ENCODE peak calls at places on chromosomes 16 and 17, in seven cellular contexts. Y is C1 segment of cervical spinal cord; E is Caki2; Q is stimulated activated CD4-positive, alpha-beta T cell treated with anti-CD3 and anti-CD28 coated beads, TNF-alpha, amount 100 ng/mL, for 4 hours; W is stimulated activated CD8-positive, alpha-beta memory T cell treated with anti-CD3 and anti-CD28 coated beads, Interleukin-7, amount 100 ng/mL, for 24 hours; P is mesendoderm; A is ovary. I is an unnamed sample.

GRCh38 chr17:50127661-50128361 is 2.1 kb downstream of the SAMD14 start:
- DNase-seq in Y (no peak), E (no peak), Q (no peak), W (no peak), P (peak), A (no peak), I (no peak)

GRCh38 chr16:75443301-75443700 is 10.0 kb upstream of the CFDP1 start:
- DNase-seq in Y (no peak), E (no peak), Q (no peak), W (no peak), P (no peak), A (no peak), I (no peak)

GRCh38 chr17:73706858-73707257 is 62.6 kb upstream of the SDK2 start:
- DNase-seq in Y (no peak), E (no peak), Q (no peak), W (no peak), P (no peak), A (no peak), I (no peak)

GRCh38 chr17:40190197-40191021 is 13.1 kb downstream of the RAPGEFL1 start:
- DNase-seq in Y (no peak), E (no peak), Q (no peak), W (no peak), P (peak), A (no peak), I (peak)

GRCh38 chr17:27494192-27495091 is 38.2 kb downstream of the KSR1 start:
- DNase-seq in Y (no peak), E (peak), Q (no peak), W (no peak), P (peak), A (no peak), I (no peak)

GRCh38 chr16:31696968-31697743 is 169.5 kb downstream of the AHSP start:
- DNase-seq in Y (no peak), E (peak), Q (no peak), W (no peak), P (peak), A (no peak), I (no peak)

GRCh38 chr17:8701221-8701620 is 43.4 kb downstream of the CCDC42 start:
- DNase-seq in Y (no peak), E (no peak), Q (no peak), W (no peak), P (no peak), A (no peak), I (no peak)

GRCh38 chr17:64399071-64399766 is 8.6 kb upstream of the PECAM1 start:
- DNase-seq in Y (no peak), E (no peak), Q (no peak), W (no peak), P (no peak), A (no peak), I (no peak)

GRCh38 chr16:1495281-1496262 is 2.4 kb downstream of the TELO2 start:
- DNase-seq in Y (no peak), E (no peak), Q (no peak), W (no peak), P (no peak), A (no peak), I (no peak)

GRCh38 chr16:56302506-56302905 is 111.2 kb downstream of the GNAO1 start:
- DNase-seq in Y (no peak), E (no peak), Q (no peak), W (no peak), P (no peak), A (no peak), I (no peak)

GRCh38 chr16:19701091-19701490 is 16.9 kb downstream of the KNOP1 start:
- DNase-seq in Y (no peak), E (no peak), Q (no peak), W (no peak), P (no peak), A (no peak), I (no peak)

GRCh38 chr16:31460582-31461002 is 1.3 kb downstream of the ARMC5 start:
- DNase-seq in Y (no peak), E (peak), Q (no peak), W (no peak), P (peak), A (no peak), I (no peak)

GRCh38 chr17:16930571-16931317 is 41.2 kb downstream of the TNFRSF13B start:
- DNase-seq in Y (no peak), E (no peak), Q (no peak), W (no peak), P (no peak), A (no peak), I (no peak)

GRCh38 chr17:36525888-36526287 is 8.8 kb downstream of the MYO19 start:
- DNase-seq in Y (no peak), E (no peak), Q (no peak), W (no peak), P (no peak), A (no peak), I (no peak)

GRCh38 chr16:11400076-11400475 is 54.8 kb downstream of the RMI2 start:
- DNase-seq in Y (no peak), E (no peak), Q (no peak), W (no peak), P (no peak), A (no peak), I (no peak)

GRCh38 chr17:17792551-17793377 is 44.0 kb downstream of the SREBF1 start:
- DNase-seq in Y (no peak), E (peak), Q (no peak), W (no peak), P (peak), A (peak), I (no peak)

GRCh38 chr16:28923652-28924398 is 1.2 kb downstream of the RABEP2 start:
- DNase-seq in Y (no peak), E (no peak), Q (no peak), W (no peak), P (no peak), A (no peak), I (no peak)

I was measured in activated CD4-positive, alpha-beta T cell treated with anti-CD3 and anti-CD28 coated beads for 24 hours.